ENCODE peak calls at places on chromosome 19, in seven cellular contexts. M, Q, D, B, I, C and W are unnamed samples.
A peak's percentile ranks its signal among the peaks of the same experiment; 100 is the strongest.

GRCh38 chr19:3968556-3969434 is 2.1 kb downstream of the DAPK3 start:
- DNase-seq in M (peak; percentile 87), Q (no peak), D (no peak), B (peak; percentile 100), I (peak; percentile 99), C (no peak), W (no peak)

GRCh38 chr19:9171393-9171991 is 7.3 kb upstream of the OR7D2 start:
- DNase-seq in M (no peak), Q (no peak), D (no peak), B (no peak), I (no peak), C (no peak), W (no peak)

GRCh38 chr19:50947123-50947522 is 5.7 kb downstream of the KLK5 start:
- DNase-seq in M (no peak), Q (no peak), D (no peak), B (no peak), I (no peak), C (no peak), W (no peak)

GRCh38 chr19:49469828-49470614 is 4.0 kb upstream of the FLT3LG start:
- DNase-seq in M (peak; percentile 47), Q (peak; percentile 73), D (peak; percentile 73), B (no peak), I (no peak), C (no peak), W (peak; percentile 67)

GRCh38 chr19:41376998-41377365 is 649 bp downstream of the TMEM91 start:
- DNase-seq in M (no peak), Q (no peak), D (peak; percentile 47), B (no peak), I (no peak), C (no peak), W (no peak)

GRCh38 chr19:7415163-7415856 is 66.6 kb downstream of the ARHGEF18 start:
- DNase-seq in M (no peak), Q (no peak), D (no peak), B (no peak), I (no peak), C (no peak), W (no peak)

GRCh38 chr19:57010541-57010940 is 109.2 kb upstream of the USP29 start:
- DNase-seq in M (no peak), Q (no peak), D (no peak), B (no peak), I (no peak), C (peak; percentile 65), W (no peak)

GRCh38 chr19:3363841-3364500 is 2.4 kb upstream of the NFIC start:
- DNase-seq in M (no peak), Q (no peak), D (no peak), B (no peak), I (no peak), C (no peak), W (no peak)

GRCh38 chr19:21398851-21399250 is 1.9 kb downstream of the ZNF493 start:
- DNase-seq in M (no peak), Q (no peak), D (no peak), B (no peak), I (no peak), C (no peak), W (no peak)

GRCh38 chr19:47704656-47705055 is 8.6 kb upstream of the EHD2 start:
- DNase-seq in M (no peak), Q (no peak), D (no peak), B (no peak), I (no peak), C (no peak), W (no peak)

GRCh38 chr19:30222428-30222873 is 149.7 kb upstream of the ZNF536 start:
- DNase-seq in M (peak; percentile 76), Q (no peak), D (no peak), B (no peak), I (peak; percentile 25), C (no peak), W (no peak)

GRCh38 chr19:4370418-4371041 is 27.2 kb downstream of the MPND start:
- DNase-seq in M (no peak), Q (no peak), D (no peak), B (no peak), I (no peak), C (no peak), W (no peak)

GRCh38 chr19:3821857-3822364 is 35.7 kb upstream of the MATK start:
- DNase-seq in M (peak; percentile 83), Q (peak; percentile 79), D (peak; percentile 80), B (no peak), I (peak; percentile 78), C (peak; percentile 70), W (peak; percentile 98)

GRCh38 chr19:2282062-2282861 is at the start of gene PEAK3:
- DNase-seq in M (peak; percentile 53), Q (no peak), D (no peak), B (no peak), I (no peak), C (no peak), W (no peak)

GRCh38 chr19:45250216-45250831 is 747 bp upstream of the MARK4 start:
- DNase-seq in M (no peak), Q (no peak), D (no peak), B (no peak), I (no peak), C (no peak), W (no peak)

GRCh38 chr19:47796785-47797184 is 7.6 kb downstream of the TPRX1 start:
- DNase-seq in M (no peak), Q (no peak), D (no peak), B (no peak), I (no peak), C (no peak), W (no peak)

GRCh38 chr19:926595-927043 is 784 bp downstream of the ARID3A start:
- DNase-seq in M (no peak), Q (no peak), D (no peak), B (no peak), I (peak; percentile 59), C (peak; percentile 52), W (no peak)

GRCh38 chr19:19860756-19861390 is 4.8 kb upstream of the ZNF253 start:
- DNase-seq in M (peak; percentile 76), Q (peak; percentile 61), D (peak; percentile 13), B (no peak), I (no peak), C (no peak), W (no peak)

GRCh38 chr19:2624537-2625091 is 77.9 kb downstream of the GNG7 start:
- DNase-seq in M (no peak), Q (no peak), D (no peak), B (no peak), I (no peak), C (no peak), W (no peak)

GRCh38 chr19:56091751-56092546 is 29.1 kb downstream of the ZNF787 start:
- DNase-seq in M (no peak), Q (no peak), D (no peak), B (no peak), I (no peak), C (no peak), W (no peak)

GRCh38 chr19:34475026-34475974 is 6.3 kb upstream of the WTIP start:
- DNase-seq in M (no peak), Q (no peak), D (no peak), B (peak; percentile 38), I (peak; percentile 46), C (no peak), W (no peak)

GRCh38 chr19:39474139-39474620 is 6.5 kb upstream of the TIMM50 start:
- DNase-seq in M (peak; percentile 90), Q (peak; percentile 71), D (peak; percentile 38), B (no peak), I (peak; percentile 62), C (peak; percentile 65), W (peak; percentile 46)

GRCh38 chr19:46660601-46661019 is 372 bp downstream of the DACT3 start:
- DNase-seq in M (no peak), Q (no peak), D (no peak), B (no peak), I (no peak), C (peak; percentile 53), W (no peak)

GRCh38 chr19:42295831-42296525 is 6.0 kb upstream of the PRR19 start:
- DNase-seq in M (peak; percentile 93), Q (peak; percentile 85), D (peak; percentile 74), B (no peak), I (peak; percentile 76), C (peak; percentile 84), W (peak; percentile 94)

GRCh38 chr19:29965529-29965928 is 23.5 kb downstream of the URI1 start:
- DNase-seq in M (no peak), Q (no peak), D (no peak), B (no peak), I (no peak), C (no peak), W (no peak)

GRCh38 chr19:55626350-55626749 is 2.0 kb upstream of the ZNF784 start:
- DNase-seq in M (no peak), Q (peak; percentile 49), D (no peak), B (no peak), I (no peak), C (no peak), W (peak; percentile 58)

GRCh38 chr19:5615756-5616327 is 6.7 kb downstream of the SAFB2 start:
- DNase-seq in M (no peak), Q (no peak), D (no peak), B (no peak), I (no peak), C (no peak), W (no peak)

GRCh38 chr19:3096267-3096901 is 2.2 kb downstream of the GNA11 start:
- DNase-seq in M (no peak), Q (no peak), D (no peak), B (no peak), I (no peak), C (no peak), W (no peak)

GRCh38 chr19:42023121-42023942 is 29.3 kb upstream of the ATP1A3 start:
- DNase-seq in M (peak; percentile 59), Q (no peak), D (no peak), B (no peak), I (peak; percentile 30), C (no peak), W (no peak)

GRCh38 chr19:52962394-52963228 is at the start of gene ZNF816:
- DNase-seq in M (peak; percentile 99), Q (peak; percentile 98), D (peak; percentile 99), B (peak; percentile 42), I (peak; percentile 96), C (peak; percentile 91), W (peak; percentile 96)

GRCh38 chr19:13841339-13842293 is 35.3 kb upstream of the NANOS3 start:
- DNase-seq in M (no peak), Q (no peak), D (no peak), B (no peak), I (no peak), C (no peak), W (peak; percentile 64)

GRCh38 chr19:41746593-41747227 is 8.6 kb upstream of the CEACAM6 start:
- DNase-seq in M (peak; percentile 41), Q (peak; percentile 14), D (no peak), B (peak; percentile 12), I (peak; percentile 94), C (no peak), W (no peak)

GRCh38 chr19:2888739-2889224 is 11.9 kb upstream of the ZNF57 start:
- DNase-seq in M (no peak), Q (no peak), D (no peak), B (no peak), I (no peak), C (no peak), W (no peak)

GRCh38 chr19:19463348-19464117 is 51.8 kb downstream of the TSSK6 start:
- DNase-seq in M (no peak), Q (no peak), D (no peak), B (no peak), I (peak; percentile 64), C (no peak), W (no peak)

GRCh38 chr19:46904114-46905060 is 43.6 kb downstream of the ARHGAP35 start:
- DNase-seq in M (no peak), Q (no peak), D (no peak), B (peak; percentile 58), I (no peak), C (no peak), W (no peak)

GRCh38 chr19:29415507-29415906 is 110.3 kb upstream of the VSTM2B start:
- DNase-seq in M (no peak), Q (no peak), D (no peak), B (no peak), I (no peak), C (no peak), W (no peak)